ENCODE peak calls at places on chromosomes 6 and 20, in five cellular contexts. I is SHP77 treated with DMSO at 0.1 percent for 48 hours, E is HTR-8/SVneo, L is ELF-1, B is D341Med. A is an unnamed sample.

GRCh38 chr6:93721386-93722048 is 302.2 kb upstream of the EPHA7 start:
- DNase-seq in B (peak), L (peak), E (no peak), I (no peak), A (peak)

GRCh38 chr20:6418732-6419131 is 295.9 kb upstream of the FERMT1 start:
- DNase-seq in I (no peak), L (no peak), B (no peak), E (no peak), A (no peak)

GRCh38 chr6:40436685-40437604 is 150.2 kb downstream of the LRFN2 start:
- DNase-seq in L (no peak), E (no peak), I (no peak), B (no peak), A (no peak)

GRCh38 chr6:69578366-69578890 is 218.4 kb downstream of the LMBRD1 start:
- DNase-seq in I (no peak), E (no peak), L (no peak), B (no peak), A (no peak)

GRCh38 chr6:92779758-92780157 is 639.6 kb downstream of the EPHA7 start:
- DNase-seq in I (no peak), L (no peak), E (no peak), B (peak), A (peak)

GRCh38 chr6:4848382-4849068 is 72.3 kb downstream of the CDYL start:
- DNase-seq in B (peak), I (peak), L (peak), E (no peak), A (no peak)

GRCh38 chr20:3808141-3808479 is 12.0 kb downstream of the CDC25B start:
- DNase-seq in E (peak), B (no peak), I (no peak), L (peak), A (peak)

GRCh38 chr20:1377984-1378742 is 14.7 kb downstream of the FKBP1A start:
- DNase-seq in L (no peak), B (no peak), E (no peak), I (no peak), A (peak)

GRCh38 chr20:63706027-63706695 is 1.6 kb downstream of the ARFRP1 start:
- DNase-seq in L (no peak), B (no peak), I (no peak), E (no peak), A (no peak)

GRCh38 chr20:44690781-44691423 is 24.3 kb upstream of the CCN5 start:
- DNase-seq in L (no peak), B (no peak), I (no peak), E (no peak), A (no peak)

GRCh38 chr6:15132854-15133670 is 112.8 kb upstream of the JARID2 start:
- DNase-seq in B (no peak), E (peak), L (peak), I (no peak), A (peak)

A was measured in HS-5.